ENCODE peak calls at places on chromosomes 1 and 21, in six cellular contexts. W is HepG2, O is HCT116, U is H1, T is K562, R is GM12878. Q is an unnamed sample.

GRCh38 chr1:24541711-24542346 is 14.1 kb upstream of the NCMAP start:
- DNase-seq in R (no peak), O (no peak), T (peak; percentile 40), U (peak; percentile 76), W (peak; percentile 25), Q (peak; percentile 46)

GRCh38 chr1:41629571-41629970 is 145.1 kb upstream of the EDN2 start:
- DNase-seq in U (no peak), O (no peak), T (no peak), W (no peak), R (no peak), Q (no peak)

GRCh38 chr1:51728611-51729155 is 111.8 kb downstream of the OSBPL9 start:
- DNase-seq in W (no peak), U (no peak), R (no peak), O (no peak), T (no peak), Q (peak; percentile 33)

GRCh38 chr1:4089421-4090175 is 189.5 kb upstream of the C1orf174 start:
- DNase-seq in O (no peak), R (no peak), W (no peak), T (no peak), U (no peak), Q (no peak)

GRCh38 chr1:185581961-185582725 is 152.0 kb upstream of the HMCN1 start:
- DNase-seq in O (no peak), W (no peak), T (no peak), U (no peak), R (no peak), Q (no peak)

GRCh38 chr1:115283249-115283648 is 54.8 kb downstream of the NGF start:
- DNase-seq in U (no peak), R (no peak), T (no peak), W (no peak), O (no peak), Q (no peak)

GRCh38 chr1:164794310-164794709 is 235.3 kb downstream of the PBX1 start:
- DNase-seq in T (no peak), U (no peak), R (no peak), O (no peak), W (no peak), Q (no peak)

GRCh38 chr1:179169616-179170467 is 59.6 kb downstream of the ABL2 start:
- DNase-seq in U (no peak), W (no peak), O (no peak), R (no peak), T (no peak), Q (no peak)

GRCh38 chr1:119453021-119453420 is 38.1 kb downstream of the HSD3B2 start:
- DNase-seq in T (no peak), W (no peak), U (no peak), O (no peak), R (no peak), Q (no peak)

GRCh38 chr1:169858467-169858866 is 35.2 kb downstream of the SCYL3 start:
- DNase-seq in U (no peak), T (no peak), R (no peak), W (no peak), O (no peak), Q (no peak)

GRCh38 chr1:152160553-152160952 is 1.5 kb upstream of the RPTN start:
- DNase-seq in R (no peak), O (no peak), T (no peak), U (no peak), W (no peak), Q (no peak)
- TF ChIP-seq JUND in R (no peak), O (no peak), T (no peak), U (no peak), W (no peak), Q (no peak)

GRCh38 chr21:25897383-25897782 is 162.6 kb downstream of the GABPA start:
- DNase-seq in W (no peak), U (no peak), T (no peak), O (no peak), R (no peak), Q (no peak)

GRCh38 chr21:25896657-25897056 is 161.9 kb downstream of the GABPA start:
- DNase-seq in W (no peak), R (no peak), O (no peak), U (no peak), T (no peak), Q (no peak)

GRCh38 chr21:25895565-25896205 is 160.9 kb downstream of the GABPA start:
- DNase-seq in O (no peak), U (no peak), W (no peak), T (peak; percentile 35), R (no peak), Q (peak; percentile 43)

GRCh38 chr21:25901580-25901979 is 166.8 kb downstream of the GABPA start:
- DNase-seq in T (no peak), R (no peak), U (no peak), O (no peak), W (no peak), Q (no peak)

GRCh38 chr21:25898671-25899070 is 163.9 kb downstream of the GABPA start:
- DNase-seq in T (no peak), O (no peak), R (no peak), U (no peak), W (no peak), Q (no peak)
- H2AFZ ChIP-seq in T (no peak overlapping the region), O (no peak overlapping the region), R (no peak overlapping the region), U (no peak overlapping the region), W (no peak overlapping the region), Q (no peak overlapping the region)

DNA sequence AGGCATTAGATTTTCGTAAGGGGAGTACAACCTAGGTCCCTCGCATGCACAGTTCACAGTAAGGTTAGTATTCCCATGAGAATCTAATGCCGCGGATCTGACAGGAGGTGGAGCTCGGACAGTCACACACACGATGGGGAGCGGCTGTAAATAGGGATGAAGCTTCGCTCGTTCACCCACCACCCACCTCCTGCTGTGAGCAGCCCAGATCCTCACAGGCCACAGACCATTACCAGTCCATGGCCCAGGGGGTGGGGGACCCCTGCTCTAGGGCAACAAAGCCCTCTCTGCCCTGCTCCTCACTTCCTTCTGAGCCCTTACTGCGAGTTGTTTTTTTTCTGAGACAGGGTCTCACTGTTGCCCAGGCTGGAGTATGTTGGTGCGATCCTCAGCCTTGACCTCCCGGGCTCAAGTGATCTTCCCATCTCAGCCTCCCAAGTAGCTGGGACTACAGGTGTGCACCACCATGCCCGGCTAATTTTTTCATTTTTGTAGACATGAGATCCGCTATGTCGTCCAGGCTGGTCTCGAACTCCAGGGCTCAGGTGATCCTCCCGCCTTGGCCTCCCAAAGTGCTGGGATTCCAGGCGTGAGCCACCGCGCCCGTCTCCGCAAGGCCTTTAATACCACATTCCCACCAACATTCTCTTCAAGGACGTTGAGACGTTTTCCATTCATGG is 21.3 kb downstream of the TRPM2 start:
- DNase-seq in W (no peak), R (no peak), T (no peak), O (no peak), U (no peak), Q (no peak)
- H3K4me2 ChIP-seq in W (no peak overlapping the region), R (no peak overlapping the region), T (no peak overlapping the region), O (no peak overlapping the region), U (no peak overlapping the region), Q (no peak overlapping the region)

DNA sequence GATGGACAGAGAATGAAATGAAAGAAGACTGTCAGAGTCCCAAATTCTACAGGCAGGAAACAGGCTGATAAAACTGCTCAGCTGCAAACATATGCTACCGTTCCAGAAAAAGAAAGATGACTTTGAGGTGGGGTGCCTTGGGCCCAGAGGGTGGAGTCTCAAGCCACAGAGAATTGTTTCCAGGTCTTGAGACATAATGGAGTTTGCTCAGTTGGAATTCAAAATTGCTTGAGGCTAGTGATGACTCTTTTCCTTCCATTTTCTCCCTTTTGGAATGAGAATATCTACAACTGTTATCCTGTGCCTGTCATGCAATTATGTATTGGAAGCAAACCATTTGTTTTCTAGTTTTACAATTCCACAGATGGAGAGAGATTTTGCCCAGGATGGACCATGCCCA is 23.6 kb upstream of the PSEN2 start:
- DNase-seq in O (no peak), R (no peak), W (no peak), U (no peak), T (no peak), Q (no peak)
- TF ChIP-seq JUND in O (no peak), R (no peak), W (no peak), U (no peak), T (no peak), Q (no peak)

GRCh38 chr1:15483971-15484370 is 8.1 kb downstream of the CELA2B start:
- DNase-seq in O (no peak), R (no peak), T (no peak), U (no peak), W (no peak), Q (no peak)

GRCh38 chr1:15476927-15477326 is 1.0 kb downstream of the CELA2B start:
- DNase-seq in O (no peak), U (no peak), R (no peak), W (no peak), T (peak; percentile 45), Q (no peak)

GRCh38 chr1:15485534-15486091 is 9.7 kb downstream of the CELA2B start:
- DNase-seq in T (no peak), W (no peak), O (no peak), U (no peak), R (peak; percentile 7), Q (no peak)

GRCh38 chr1:15475737-15476314 is at the start of gene CELA2B:
- DNase-seq in T (no peak), R (no peak), U (no peak), W (no peak), O (no peak), Q (no peak)

GRCh38 chr1:15479654-15480347 is 3.9 kb downstream of the CELA2B start:
- DNase-seq in U (no peak), R (no peak), W (no peak), O (no peak), T (no peak), Q (no peak)
- H2AFZ ChIP-seq in U (no peak overlapping the region), R (no peak overlapping the region), W (no peak overlapping the region), O (no peak overlapping the region), T (no peak overlapping the region), Q (no peak overlapping the region)

GRCh38 chr1:13832100-13832499 is 132.1 kb downstream of the PRDM2 start:
- DNase-seq in T (no peak), R (no peak), U (no peak), W (no peak), O (no peak), Q (no peak)

GRCh38 chr1:13829152-13829769 is 129.3 kb downstream of the PRDM2 start:
- DNase-seq in R (no peak), W (no peak), U (no peak), O (peak; percentile 23), T (no peak), Q (peak; percentile 5)

GRCh38 chr1:13832536-13832935 is 132.5 kb downstream of the PRDM2 start:
- DNase-seq in O (no peak), W (no peak), T (no peak), R (no peak), U (no peak), Q (no peak)

GRCh38 chr1:13830170-13830569 is 130.2 kb downstream of the PRDM2 start:
- DNase-seq in R (no peak), U (no peak), O (no peak), T (no peak), W (no peak), Q (peak; percentile 1)

DNA sequence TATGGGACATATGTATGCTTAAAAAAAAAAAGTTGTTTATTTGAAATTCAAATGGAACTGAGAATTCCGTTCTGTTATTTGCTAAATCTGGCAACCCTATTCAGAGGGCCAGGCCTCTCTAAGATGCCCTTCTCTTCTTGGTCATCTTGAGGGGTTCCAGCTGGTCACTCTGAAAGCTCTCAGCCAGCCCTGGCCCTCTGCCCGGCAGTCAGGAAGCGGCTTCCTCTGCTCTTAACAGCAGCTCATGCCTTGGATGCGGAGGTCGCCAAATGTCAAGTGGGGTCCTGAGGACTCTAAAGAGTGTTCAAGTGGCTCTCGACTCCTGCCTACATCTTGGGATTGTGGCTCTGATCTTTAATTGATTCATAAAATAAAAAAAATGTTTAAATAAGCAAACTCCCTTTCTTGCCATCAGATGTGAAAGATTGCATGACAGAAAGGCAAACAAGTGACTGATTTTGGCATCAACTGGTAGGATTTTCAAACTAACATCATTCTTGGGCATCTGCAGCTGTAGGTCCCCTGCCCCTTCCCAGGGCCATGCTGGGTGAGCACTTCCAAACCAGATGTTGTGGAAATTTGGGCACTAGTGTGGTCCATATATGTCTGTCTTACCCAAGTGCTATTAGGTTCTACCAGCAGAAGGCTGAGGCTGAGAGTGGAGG is 130.8 kb downstream of the PRDM2 start:
- DNase-seq in U (no peak), R (no peak), W (no peak), T (no peak), O (no peak), Q (peak; percentile 1)
- H3K4me2 ChIP-seq in U (no peak overlapping the region), R (no peak overlapping the region), W (no peak overlapping the region), T (no peak overlapping the region), O (no peak overlapping the region), Q (no peak overlapping the region)